ENCODE peak calls at places on chromosomes 3 and 15, in ten cellular contexts. R is CD8-positive, alpha-beta T cell; B is sigmoid colon; Q is ovary; X is transverse colon; W is AG10803; S is stomach; L is MM.1S; A is GM12865; G is fibroblast of mammary gland. V is an unnamed sample.

GRCh38 chr15:92833493-92834271 is 66.4 kb upstream of the CHD2 start:
- DNase-seq in R (no peak), B (no peak), Q (no peak), X (no peak), W (no peak), S (no peak), L (no peak), A (no peak), G (no peak), V (no peak)

GRCh38 chr3:120907659-120908029 is 361 bp upstream of the STXBP5L start:
- DNase-seq in R (no peak), B (no peak), Q (no peak), X (no peak), W (no peak), S (no peak), L (no peak), A (no peak), G (no peak), V (no peak)

GRCh38 chr3:36212291-36212690 is 168.0 kb upstream of the STAC start:
- DNase-seq in R (no peak), B (no peak), Q (no peak), X (no peak), W (peak), S (no peak), L (no peak), A (no peak), G (peak), V (no peak)

GRCh38 chr15:74312445-74313007 is 54.9 kb downstream of the CYP11A1 start:
- DNase-seq in R (no peak), B (no peak), Q (no peak), X (no peak), W (no peak), S (no peak), L (no peak), A (no peak), G (no peak), V (no peak)

GRCh38 chr15:70480196-70480856 is 283.0 kb downstream of the UACA start:
- DNase-seq in R (peak), B (no peak), Q (no peak), X (no peak), W (no peak), S (no peak), L (peak), A (peak), G (no peak), V (no peak)

GRCh38 chr15:82918607-82919230 is 33.8 kb downstream of the HOMER2 start:
- DNase-seq in R (no peak), B (no peak), Q (no peak), X (no peak), W (no peak), S (peak), L (no peak), A (no peak), G (no peak), V (no peak)

GRCh38 chr15:101657171-101657570 is 5.0 kb upstream of the TM2D3 start:
- DNase-seq in R (no peak), B (no peak), Q (no peak), X (no peak), W (no peak), S (no peak), L (no peak), A (no peak), G (no peak), V (no peak)

GRCh38 chr15:49521802-49522201 is 98.8 kb downstream of the FGF7 start:
- DNase-seq in R (no peak), B (no peak), Q (no peak), X (no peak), W (no peak), S (no peak), L (no peak), A (peak), G (peak), V (peak)

GRCh38 chr3:11582123-11582968 is 61.4 kb downstream of the VGLL4 start:
- DNase-seq in R (no peak), B (peak), Q (peak), X (peak), W (peak), S (peak), L (no peak), A (no peak), G (peak), V (peak)

GRCh38 chr3:56928379-56929068 is 126.8 kb upstream of the ARHGEF3 start:
- DNase-seq in R (peak), B (no peak), Q (no peak), X (no peak), W (peak), S (no peak), L (no peak), A (no peak), G (no peak), V (no peak)

GRCh38 chr15:59536553-59536952 is 75.0 kb upstream of the GCNT3 start:
- DNase-seq in R (no peak), B (peak), Q (no peak), X (no peak), W (no peak), S (peak), L (no peak), A (no peak), G (no peak), V (no peak)

GRCh38 chr15:22949074-22949547 is 31.1 kb downstream of the CYFIP1 start:
- DNase-seq in R (no peak), B (peak), Q (peak), X (peak), W (peak), S (no peak), L (no peak), A (peak), G (peak), V (no peak)

GRCh38 chr3:129003578-129004112 is 2.5 kb downstream of the EFCC1 start:
- DNase-seq in R (peak), B (no peak), Q (peak), X (peak), W (no peak), S (peak), L (peak), A (peak), G (no peak), V (peak)

GRCh38 chr3:3165241-3165640 is 14.2 kb downstream of the CRBN start:
- DNase-seq in R (no peak), B (no peak), Q (no peak), X (no peak), W (no peak), S (no peak), L (no peak), A (no peak), G (no peak), V (no peak)

GRCh38 chr15:42068601-42069000 is 25.8 kb downstream of the PLA2G4D start:
- DNase-seq in R (no peak), B (no peak), Q (no peak), X (no peak), W (no peak), S (peak), L (no peak), A (no peak), G (no peak), V (no peak)

GRCh38 chr15:56619881-56620280 is 113.4 kb downstream of the ZNF280D start:
- DNase-seq in R (no peak), B (no peak), Q (no peak), X (no peak), W (no peak), S (no peak), L (no peak), A (no peak), G (no peak), V (no peak)

GRCh38 chr15:78791357-78791756 is 19.9 kb downstream of the ADAMTS7 start:
- DNase-seq in R (no peak), B (no peak), Q (no peak), X (no peak), W (no peak), S (no peak), L (no peak), A (no peak), G (no peak), V (no peak)

GRCh38 chr3:52531636-52532516 is 1.8 kb downstream of the NT5DC2 start:
- DNase-seq in R (no peak), B (peak), Q (peak), X (no peak), W (no peak), S (peak), L (no peak), A (no peak), G (no peak), V (no peak)

GRCh38 chr3:62168356-62168755 is 205.0 kb downstream of the FEZF2 start:
- DNase-seq in R (no peak), B (no peak), Q (no peak), X (no peak), W (no peak), S (no peak), L (no peak), A (no peak), G (no peak), V (no peak)

GRCh38 chr3:30081904-30082303 is 524.5 kb upstream of the TGFBR2 start:
- DNase-seq in R (no peak), B (no peak), Q (no peak), X (peak), W (no peak), S (peak), L (no peak), A (no peak), G (no peak), V (no peak)

GRCh38 chr3:190182418-190183043 is 61.8 kb upstream of the P3H2 start:
- DNase-seq in R (no peak), B (no peak), Q (no peak), X (no peak), W (no peak), S (no peak), L (no peak), A (no peak), G (peak), V (peak)

GRCh38 chr3:20043398-20043797 is 3.2 kb downstream of the KAT2B start:
- DNase-seq in R (peak), B (peak), Q (peak), X (peak), W (peak), S (peak), L (peak), A (peak), G (peak), V (no peak)

GRCh38 chr15:67105065-67105951 is 39.9 kb downstream of the SMAD3 start:
- DNase-seq in R (no peak), B (peak), Q (peak), X (peak), W (peak), S (peak), L (no peak), A (no peak), G (peak), V (peak)

GRCh38 chr3:50550079-50550736 is 17.3 kb downstream of the C3orf18 start:
- DNase-seq in R (peak), B (no peak), Q (peak), X (peak), W (no peak), S (peak), L (peak), A (peak), G (peak), V (peak)

GRCh38 chr3:108862865-108863798 is 40.5 kb downstream of the TRAT1 start:
- DNase-seq in R (no peak), B (no peak), Q (no peak), X (no peak), W (no peak), S (no peak), L (peak), A (peak), G (peak), V (peak)

GRCh38 chr15:68561146-68561545 is 17.6 kb upstream of the CORO2B start:
- DNase-seq in R (no peak), B (peak), Q (no peak), X (no peak), W (no peak), S (no peak), L (no peak), A (no peak), G (no peak), V (no peak)

GRCh38 chr15:95018888-95019545 is 787.7 kb downstream of the MCTP2 start:
- DNase-seq in R (no peak), B (no peak), Q (no peak), X (no peak), W (peak), S (no peak), L (peak), A (peak), G (peak), V (peak)

GRCh38 chr3:135106445-135106844 is 311.4 kb downstream of the EPHB1 start:
- DNase-seq in R (no peak), B (no peak), Q (no peak), X (peak), W (peak), S (peak), L (peak), A (peak), G (peak), V (peak)

GRCh38 chr3:112260563-112260962 is 33.5 kb downstream of the SLC9C1 start:
- DNase-seq in R (no peak), B (no peak), Q (no peak), X (no peak), W (no peak), S (no peak), L (no peak), A (no peak), G (no peak), V (no peak)

GRCh38 chr15:84604804-84605203 is 4.0 kb downstream of the ZSCAN2 start:
- DNase-seq in R (no peak), B (no peak), Q (no peak), X (no peak), W (no peak), S (no peak), L (no peak), A (peak), G (peak), V (no peak)

GRCh38 chr15:31401282-31401681 is 74.6 kb downstream of the KLF13 start:
- DNase-seq in R (no peak), B (no peak), Q (no peak), X (no peak), W (no peak), S (no peak), L (no peak), A (no peak), G (no peak), V (no peak)

GRCh38 chr3:197178998-197179397 is 119.4 kb downstream of the DLG1 start:
- DNase-seq in R (no peak), B (no peak), Q (no peak), X (no peak), W (no peak), S (no peak), L (no peak), A (no peak), G (no peak), V (no peak)

GRCh38 chr3:177050466-177051237 is 146.6 kb downstream of the TBL1XR1 start:
- DNase-seq in R (no peak), B (no peak), Q (no peak), X (no peak), W (peak), S (no peak), L (peak), A (peak), G (peak), V (peak)

GRCh38 chr3:99761415-99761981 is 56.2 kb upstream of the CMSS1 start:
- DNase-seq in R (no peak), B (no peak), Q (no peak), X (no peak), W (no peak), S (no peak), L (no peak), A (no peak), G (no peak), V (no peak)

GRCh38 chr3:16370872-16371740 is 106.1 kb downstream of the OXNAD1 start:
- DNase-seq in R (no peak), B (no peak), Q (no peak), X (no peak), W (no peak), S (no peak), L (no peak), A (peak), G (no peak), V (peak)

GRCh38 chr3:52532517-52532837 is 1.2 kb downstream of the NT5DC2 start:
- DNase-seq in R (no peak), B (peak), Q (peak), X (peak), W (no peak), S (peak), L (no peak), A (peak), G (peak), V (peak)

GRCh38 chr3:177687291-177687690 is 490.0 kb upstream of the TBL1XR1 start:
- DNase-seq in R (no peak), B (no peak), Q (no peak), X (no peak), W (peak), S (no peak), L (no peak), A (no peak), G (no peak), V (no peak)

GRCh38 chr15:31327674-31328424 is 1.2 kb downstream of the KLF13 start:
- DNase-seq in R (peak), B (peak), Q (peak), X (peak), W (peak), S (peak), L (peak), A (peak), G (peak), V (peak)

GRCh38 chr3:125165189-125165947 is 47.2 kb downstream of the SLC12A8 start:
- DNase-seq in R (no peak), B (no peak), Q (no peak), X (no peak), W (peak), S (no peak), L (no peak), A (peak), G (peak), V (no peak)

GRCh38 chr3:140943781-140944547 is 2.3 kb downstream of the SLC25A36 start:
- DNase-seq in R (no peak), B (no peak), Q (no peak), X (no peak), W (no peak), S (no peak), L (no peak), A (no peak), G (no peak), V (peak)
- H3K4me3 ChIP-seq in R (peak), B (no peak), Q (peak), X (no peak), W (no peak), S (peak), L (peak), A (peak), G (peak), V (peak)

DNA sequence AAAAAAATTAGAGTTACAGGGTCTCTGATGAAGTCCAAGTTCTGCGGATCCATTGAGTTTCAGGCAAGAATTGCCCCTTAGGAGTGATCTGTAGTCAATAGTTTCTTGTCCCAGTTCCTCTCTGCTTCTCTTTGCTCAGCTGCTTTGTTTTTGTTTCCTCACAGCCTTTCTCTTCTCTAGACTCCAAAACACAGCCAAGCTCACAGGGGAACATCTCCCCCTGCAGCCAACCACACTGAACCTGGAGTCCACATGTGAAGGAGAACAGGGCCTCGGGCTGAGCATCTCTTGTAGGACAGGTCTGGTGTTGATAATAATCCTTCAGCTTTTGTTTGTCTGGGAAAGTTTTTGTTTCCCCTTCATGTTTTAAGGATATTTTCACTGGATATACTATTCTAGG is 202.6 kb upstream of the ATP10A start:
- DNase-seq in R (no peak), B (no peak), Q (no peak), X (no peak), W (no peak), S (no peak), L (no peak), A (no peak), G (no peak), V (no peak)
- TF ChIP-seq CTCF in R (no peak), B (no peak), Q (no peak), X (no peak), W (no peak), S (no peak), L (no peak), A (no peak), G (no peak), V (no peak)

GRCh38 chr15:34460451-34460850 is 22.8 kb upstream of the GOLGA8A start:
- DNase-seq in R (no peak), B (no peak), Q (no peak), X (no peak), W (no peak), S (no peak), L (no peak), A (no peak), G (no peak), V (no peak)
- H3K4me3 ChIP-seq in R (no peak), B (no peak), Q (no peak), X (no peak), W (no peak), S (no peak), L (no peak), A (no peak), G (no peak), V (no peak)

GRCh38 chr3:26280517-26280916 is 342.1 kb upstream of the LRRC3B start:
- DNase-seq in R (no peak), B (no peak), Q (no peak), X (no peak), W (no peak), S (no peak), L (no peak), A (no peak), G (no peak), V (peak)
- TF ChIP-seq CTCF in R (no peak), B (no peak), Q (no peak), X (no peak), W (no peak), S (no peak), L (peak), A (no peak), G (no peak), V (peak)

GRCh38 chr3:181839915-181840295 is 128.2 kb downstream of the SOX2 start:
- DNase-seq in R (no peak), B (no peak), Q (no peak), X (no peak), W (no peak), S (no peak), L (peak), A (no peak), G (no peak), V (no peak)
- H3K4me3 ChIP-seq in R (no peak), B (no peak), Q (no peak), X (no peak), W (no peak), S (peak), L (peak), A (no peak), G (no peak), V (no peak)

DNA sequence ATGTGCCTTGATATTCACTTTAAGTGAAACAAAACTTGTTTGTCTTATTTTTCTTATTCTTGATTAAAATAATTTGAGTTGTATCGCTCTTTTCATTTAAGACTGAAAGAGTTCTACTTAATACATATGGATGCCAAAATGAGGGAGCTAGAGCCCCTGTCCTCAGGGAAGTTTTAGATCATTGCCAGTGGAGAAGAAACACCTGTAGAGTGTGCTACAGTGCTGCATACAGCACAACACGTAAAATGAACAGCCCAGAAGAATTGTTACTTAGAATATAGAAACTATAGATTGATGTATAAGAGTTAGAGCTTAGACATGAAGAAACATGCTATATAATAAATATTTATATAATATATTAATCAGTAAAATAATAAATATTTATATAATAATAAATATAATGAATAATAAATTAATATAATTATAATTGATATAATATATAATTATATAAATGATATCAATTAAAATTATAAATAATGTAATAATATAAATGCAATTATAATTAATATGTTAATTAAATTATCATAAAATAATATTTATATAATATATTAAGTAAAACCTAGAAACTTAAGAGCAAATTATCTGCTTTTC is 1234.7 kb downstream of the ROBO2 start:
- DNase-seq in R (no peak), B (no peak), Q (no peak), X (no peak), W (no peak), S (no peak), L (no peak), A (no peak), G (no peak), V (no peak)
- TF ChIP-seq CTCF in R (no peak), B (no peak), Q (no peak), X (no peak), W (no peak), S (no peak), L (no peak), A (no peak), G (no peak), V (no peak)

GRCh38 chr3:69236808-69237707 is 114.7 kb upstream of the LMOD3 start:
- DNase-seq in R (no peak), B (no peak), Q (no peak), X (peak), W (no peak), S (no peak), L (peak), A (no peak), G (no peak), V (peak)
- H3K4me3 ChIP-seq in R (no peak), B (no peak), Q (no peak), X (peak), W (no peak), S (peak), L (peak), A (no peak), G (no peak), V (no peak)

DNA sequence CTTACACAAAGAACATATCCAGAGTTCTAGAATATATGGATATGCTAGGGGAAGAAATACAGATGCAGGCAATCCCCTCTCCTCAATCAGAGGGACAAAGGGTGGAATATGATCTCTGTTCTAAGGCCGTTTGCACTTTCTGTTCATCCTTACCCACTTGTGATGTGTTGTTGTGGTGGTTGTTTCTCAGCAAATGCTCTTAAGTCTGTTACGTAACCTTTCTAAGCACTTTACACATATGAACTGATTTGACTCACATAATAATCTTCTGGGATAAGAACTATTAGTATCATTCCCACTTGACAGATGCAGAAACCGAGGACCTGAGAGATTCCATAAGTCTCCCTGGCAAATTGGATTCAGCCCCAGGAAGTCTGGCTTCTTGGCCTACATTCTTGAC is 40.5 kb downstream of the NGRN start:
- DNase-seq in R (no peak), B (no peak), Q (no peak), X (no peak), W (peak), S (no peak), L (no peak), A (no peak), G (peak), V (no peak)
- TF ChIP-seq CTCF in R (no peak), B (no peak), Q (no peak), X (no peak), W (no peak), S (no peak), L (no peak), A (no peak), G (no peak), V (no peak)